ENCODE peak calls at places on chromosomes 13 and 19, in six cellular contexts. One of them, this sample, is unnamed.

GRCh38 chr13:110318920-110319319 is 11.8 kb downstream of the COL4A2 start:
- DNase-seq in heart left ventricle: no peak
- DNase-seq in A549: no peak
- DNase-seq in transverse colon: no peak
- DNase-seq in uterus: no peak
- DNase-seq in tibial nerve: no peak
- DNase-seq in this sample: no peak

GRCh38 chr19:17348700-17349099 is 11.3 kb downstream of the GTPBP3 start:
- DNase-seq in transverse colon: no peak
- DNase-seq in tibial nerve: peak
- DNase-seq in heart left ventricle: peak
- DNase-seq in uterus: peak
- DNase-seq in A549: peak
- DNase-seq in this sample: no peak

GRCh38 chr13:75908137-75908536 is 272.0 kb downstream of the LMO7 start:
- DNase-seq in uterus: peak
- DNase-seq in heart left ventricle: peak
- DNase-seq in transverse colon: no peak
- DNase-seq in tibial nerve: no peak
- DNase-seq in A549: no peak
- DNase-seq in this sample: no peak

GRCh38 chr13:30659980-30660379 is 42.3 kb downstream of the USPL1 start:
- DNase-seq in A549: no peak
- DNase-seq in heart left ventricle: no peak
- DNase-seq in uterus: no peak
- DNase-seq in tibial nerve: no peak
- DNase-seq in transverse colon: no peak
- DNase-seq in this sample: no peak

GRCh38 chr19:15365264-15365663 is 14.3 kb downstream of the AKAP8 start:
- DNase-seq in heart left ventricle: no peak
- DNase-seq in transverse colon: no peak
- DNase-seq in uterus: no peak
- DNase-seq in tibial nerve: no peak
- DNase-seq in A549: no peak
- DNase-seq in this sample: no peak

GRCh38 chr13:44120814-44121505 is 241.3 kb downstream of the LACC1 start:
- DNase-seq in transverse colon: no peak
- DNase-seq in heart left ventricle: no peak
- DNase-seq in A549: no peak
- DNase-seq in uterus: no peak
- DNase-seq in tibial nerve: no peak
- DNase-seq in this sample: no peak

GRCh38 chr19:2038284-2039081 is 12.6 kb downstream of the MKNK2 start:
- DNase-seq in A549: no peak
- DNase-seq in heart left ventricle: peak
- DNase-seq in tibial nerve: no peak
- DNase-seq in transverse colon: no peak
- DNase-seq in uterus: no peak
- DNase-seq in this sample: no peak

GRCh38 chr19:51181913-51182419 is 39.9 kb downstream of the SIGLEC7 start:
- DNase-seq in heart left ventricle: no peak
- DNase-seq in uterus: no peak
- DNase-seq in transverse colon: no peak
- DNase-seq in A549: no peak
- DNase-seq in tibial nerve: no peak
- DNase-seq in this sample: peak

GRCh38 chr13:108494991-108495661 is 134.3 kb upstream of the MYO16 start:
- DNase-seq in heart left ventricle: no peak
- DNase-seq in transverse colon: no peak
- DNase-seq in uterus: no peak
- DNase-seq in tibial nerve: no peak
- DNase-seq in A549: peak
- DNase-seq in this sample: no peak

GRCh38 chr19:11942843-11943108 is 17.9 kb downstream of the ZNF700 start:
- DNase-seq in tibial nerve: no peak
- DNase-seq in A549: no peak
- DNase-seq in uterus: no peak
- DNase-seq in heart left ventricle: no peak
- DNase-seq in transverse colon: no peak
- DNase-seq in this sample: no peak

GRCh38 chr13:108266316-108266936 is 3.1 kb upstream of the TNFSF13B start:
- DNase-seq in heart left ventricle: no peak
- DNase-seq in transverse colon: no peak
- DNase-seq in tibial nerve: no peak
- DNase-seq in A549: no peak
- DNase-seq in uterus: no peak
- DNase-seq in this sample: no peak

GRCh38 chr19:46958542-46958941 is 61.1 kb upstream of the NPAS1 start:
- DNase-seq in heart left ventricle: no peak
- DNase-seq in uterus: no peak
- DNase-seq in transverse colon: no peak
- DNase-seq in A549: no peak
- DNase-seq in tibial nerve: no peak
- DNase-seq in this sample: no peak

GRCh38 chr19:3203754-3204645 is 18.3 kb downstream of the NCLN start:
- DNase-seq in A549: no peak
- DNase-seq in tibial nerve: no peak
- DNase-seq in transverse colon: no peak
- DNase-seq in uterus: no peak
- DNase-seq in heart left ventricle: no peak
- DNase-seq in this sample: no peak

GRCh38 chr19:6516659-6517291 is 14.1 kb upstream of the TNFSF9 start:
- DNase-seq in transverse colon: peak
- DNase-seq in uterus: peak
- DNase-seq in heart left ventricle: peak
- DNase-seq in tibial nerve: peak
- DNase-seq in A549: peak
- DNase-seq in this sample: peak

GRCh38 chr19:17216058-17216670 is 1.0 kb downstream of the USE1 start:
- DNase-seq in transverse colon: no peak
- DNase-seq in tibial nerve: no peak
- DNase-seq in uterus: no peak
- DNase-seq in A549: no peak
- DNase-seq in heart left ventricle: no peak
- DNase-seq in this sample: no peak

DNA sequence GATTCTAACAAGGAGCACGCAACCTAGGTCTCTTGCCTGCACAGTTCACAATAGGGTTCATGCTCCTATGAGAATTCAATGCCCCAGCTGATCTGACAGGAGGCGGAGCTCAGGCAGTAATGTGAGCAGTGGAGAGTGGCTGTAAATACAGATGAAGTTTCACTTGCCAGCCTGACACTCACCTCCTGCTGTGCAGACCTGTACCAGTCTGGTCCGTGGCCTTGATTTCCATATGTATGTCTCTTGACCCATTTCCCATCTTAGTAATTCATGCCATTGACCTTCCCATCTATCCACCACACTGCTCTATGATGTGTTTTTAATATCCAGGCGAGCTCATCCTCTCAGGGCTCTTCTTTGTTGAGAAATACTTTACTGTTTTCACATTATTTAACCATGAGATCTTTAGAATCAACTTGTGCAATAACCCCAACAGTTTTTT is 95.2 kb downstream of the LRCH1 start:
- DNase-seq in tibial nerve: no peak
- DNase-seq in uterus: no peak
- DNase-seq in A549: peak
- DNase-seq in transverse colon: peak
- DNase-seq in heart left ventricle: no peak
- DNase-seq in this sample: no peak
- TF ChIP-seq POLR2A in tibial nerve: no peak
- TF ChIP-seq POLR2A in uterus: no peak
- TF ChIP-seq POLR2A in A549: no peak
- TF ChIP-seq POLR2A in transverse colon: no peak
- TF ChIP-seq POLR2A in heart left ventricle: no peak
- TF ChIP-seq POLR2A in this sample: no peak

GRCh38 chr19:55451522-55452380 is 8.7 kb upstream of the SHISA7 start:
- DNase-seq in tibial nerve: no peak
- DNase-seq in transverse colon: no peak
- DNase-seq in uterus: no peak
- DNase-seq in heart left ventricle: no peak
- DNase-seq in A549: no peak
- DNase-seq in this sample: no peak
- H3K4me3 ChIP-seq in tibial nerve: peak
- H3K4me3 ChIP-seq in transverse colon: no peak
- H3K4me3 ChIP-seq in uterus: no peak
- H3K4me3 ChIP-seq in heart left ventricle: no peak
- H3K4me3 ChIP-seq in A549: peak
- H3K4me3 ChIP-seq in this sample: peak

GRCh38 chr13:28558567-28558966 is 63.6 kb upstream of the FLT1 start:
- DNase-seq in uterus: no peak
- DNase-seq in A549: no peak
- DNase-seq in tibial nerve: no peak
- DNase-seq in transverse colon: no peak
- DNase-seq in heart left ventricle: peak
- DNase-seq in this sample: no peak
- H3K27ac ChIP-seq in uterus: no peak
- H3K27ac ChIP-seq in A549: no peak
- H3K27ac ChIP-seq in tibial nerve: no peak
- H3K27ac ChIP-seq in transverse colon: no peak
- H3K27ac ChIP-seq in heart left ventricle: peak
- H3K27ac ChIP-seq in this sample: peak

DNA sequence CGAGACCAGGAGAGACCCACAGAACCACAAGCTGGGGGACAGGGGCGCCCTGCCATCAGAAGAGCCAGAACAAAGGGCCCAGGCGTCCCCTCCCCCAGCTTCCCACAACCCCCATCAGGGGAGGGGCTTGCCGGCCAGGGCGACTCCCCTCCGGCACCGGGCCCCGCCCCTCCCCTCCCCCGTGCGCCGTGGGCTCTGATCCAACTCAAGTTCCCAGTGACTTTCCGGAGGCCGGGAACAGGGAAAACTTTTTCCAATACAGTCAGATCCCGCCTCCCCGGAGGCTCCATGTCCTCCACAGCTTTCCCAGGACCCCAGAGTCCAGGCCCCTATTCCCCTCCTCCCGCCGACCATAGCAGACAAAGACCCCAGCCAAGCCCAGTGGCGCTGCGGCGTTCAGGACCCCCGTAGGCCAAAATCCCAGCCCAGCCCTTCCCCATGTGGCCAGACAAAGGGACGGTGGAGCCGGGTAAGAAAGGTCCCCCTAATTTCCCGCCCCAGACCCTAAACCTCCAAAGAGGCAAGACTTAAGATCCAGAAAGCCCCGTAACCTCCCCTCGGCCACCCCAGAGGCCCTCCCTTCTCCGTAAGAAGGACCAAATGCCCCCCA is 673 bp downstream of the TEAD2 start:
- DNase-seq in heart left ventricle: peak
- DNase-seq in transverse colon: peak
- DNase-seq in tibial nerve: peak
- DNase-seq in uterus: peak
- DNase-seq in A549: peak
- DNase-seq in this sample: peak
- TF ChIP-seq POLR2A in heart left ventricle: peak
- TF ChIP-seq POLR2A in transverse colon: peak
- TF ChIP-seq POLR2A in tibial nerve: peak
- TF ChIP-seq POLR2A in uterus: peak
- TF ChIP-seq POLR2A in A549: no peak
- TF ChIP-seq POLR2A in this sample: no peak

GRCh38 chr19:4495471-4495870 is 22.8 kb downstream of the PLIN4 start:
- DNase-seq in A549: peak
- DNase-seq in heart left ventricle: no peak
- DNase-seq in tibial nerve: no peak
- DNase-seq in uterus: no peak
- DNase-seq in transverse colon: no peak
- DNase-seq in this sample: no peak
- H3K4me3 ChIP-seq in A549: no peak
- H3K4me3 ChIP-seq in heart left ventricle: no peak
- H3K4me3 ChIP-seq in tibial nerve: no peak
- H3K4me3 ChIP-seq in uterus: no peak
- H3K4me3 ChIP-seq in transverse colon: no peak
- H3K4me3 ChIP-seq in this sample: no peak

GRCh38 chr13:28717170-28717569 is 1.6 kb downstream of the SLC46A3 start:
- DNase-seq in A549: no peak
- DNase-seq in heart left ventricle: no peak
- DNase-seq in transverse colon: no peak
- DNase-seq in uterus: no peak
- DNase-seq in tibial nerve: no peak
- DNase-seq in this sample: no peak
- H3K27ac ChIP-seq in A549: no peak
- H3K27ac ChIP-seq in heart left ventricle: peak
- H3K27ac ChIP-seq in transverse colon: peak
- H3K27ac ChIP-seq in uterus: peak
- H3K27ac ChIP-seq in tibial nerve: no peak
- H3K27ac ChIP-seq in this sample: peak